ENCODE peak calls at places on chromosomes 2 and 18, in ten cellular contexts. O is CD8-positive, alpha-beta T cell; Y is A549; L is lower lobe of right lung; X is body of pancreas; J is pancreas; W is right cardiac atrium; V is left lung; Z is RWPE2; A is foreskin keratinocyte. I is an unnamed sample.
A peak's percentile ranks its signal among the peaks of the same experiment; 100 is the strongest.

GRCh38 chr2:805664-806063 is 128.5 kb upstream of the TMEM18 start:
- ATAC-seq in O (no peak), Y (no peak), L (no peak), X (no peak), J (no peak), W (no peak), V (no peak), Z (no peak), A (no peak), I (no peak)

GRCh38 chr2:17976871-17977746 is 98.6 kb downstream of the KCNS3 start:
- ATAC-seq in O (no peak), Y (no peak), L (peak; percentile 83), X (peak; percentile 67), J (no peak), W (peak; percentile 75), V (peak; percentile 92), Z (peak; percentile 86), A (peak; percentile 31), I (peak; percentile 88)

GRCh38 chr2:218508299-218508698 is 59.9 kb downstream of the USP37 start:
- ATAC-seq in O (no peak), Y (no peak), L (peak; percentile 32), X (no peak), J (no peak), W (no peak), V (peak; percentile 89), Z (no peak), A (no peak), I (no peak)

GRCh38 chr2:156892449-156893335 is 364.8 kb upstream of the GALNT5 start:
- ATAC-seq in O (no peak), Y (peak; percentile 95), L (peak; percentile 95), X (peak; percentile 88), J (peak; percentile 80), W (peak; percentile 66), V (peak; percentile 97), Z (peak; percentile 90), A (peak; percentile 90), I (no peak)

GRCh38 chr2:150485114-150485870 is 2.2 kb downstream of the RND3 start:
- ATAC-seq in O (no peak), Y (peak; percentile 48), L (peak; percentile 82), X (peak; percentile 70), J (peak; percentile 77), W (peak; percentile 62), V (peak; percentile 78), Z (peak; percentile 8), A (peak; percentile 40), I (peak; percentile 51)

GRCh38 chr18:35490894-35491688 is 6.7 kb downstream of the INO80C start:
- ATAC-seq in O (no peak), Y (no peak), L (peak; percentile 18), X (no peak), J (no peak), W (no peak), V (no peak), Z (no peak), A (peak; percentile 18), I (no peak)

GRCh38 chr18:11840493-11840892 is 10.7 kb upstream of the CHMP1B start:
- ATAC-seq in O (no peak), Y (peak; percentile 68), L (no peak), X (no peak), J (no peak), W (no peak), V (no peak), Z (no peak), A (no peak), I (no peak)

GRCh38 chr18:73861771-73862170 is 285.9 kb downstream of the FBXO15 start:
- ATAC-seq in O (no peak), Y (no peak), L (no peak), X (no peak), J (no peak), W (no peak), V (no peak), Z (no peak), A (no peak), I (no peak)

GRCh38 chr2:44429034-44429433 is 67.3 kb downstream of the CAMKMT start:
- ATAC-seq in O (no peak), Y (no peak), L (no peak), X (no peak), J (no peak), W (no peak), V (no peak), Z (peak; percentile 23), A (no peak), I (no peak)

GRCh38 chr2:134869941-134870736 is 31.7 kb downstream of the ACMSD start:
- ATAC-seq in O (no peak), Y (no peak), L (no peak), X (peak; percentile 35), J (no peak), W (peak; percentile 92), V (peak; percentile 36), Z (no peak), A (no peak), I (no peak)

GRCh38 chr2:135931776-135932438 is 53.5 kb downstream of the DARS1 start:
- ATAC-seq in O (no peak), Y (no peak), L (no peak), X (no peak), J (no peak), W (no peak), V (no peak), Z (no peak), A (no peak), I (no peak)

GRCh38 chr2:26274058-26274613 is 29.4 kb downstream of the HADHB start:
- ATAC-seq in O (no peak), Y (no peak), L (peak; percentile 92), X (peak; percentile 96), J (peak; percentile 89), W (peak; percentile 92), V (peak; percentile 83), Z (peak; percentile 93), A (peak; percentile 87), I (peak; percentile 96)

GRCh38 chr2:159880729-159881128 is 82.7 kb upstream of the CD302 start:
- ATAC-seq in O (no peak), Y (no peak), L (no peak), X (no peak), J (no peak), W (no peak), V (no peak), Z (no peak), A (no peak), I (no peak)

GRCh38 chr2:239936838-239937581 is 88.1 kb downstream of the NDUFA10 start:
- ATAC-seq in O (no peak), Y (no peak), L (no peak), X (no peak), J (no peak), W (no peak), V (peak; percentile 23), Z (no peak), A (no peak), I (no peak)

GRCh38 chr2:142901778-142902177 is 24.3 kb downstream of the KYNU start:
- ATAC-seq in O (no peak), Y (no peak), L (no peak), X (no peak), J (no peak), W (no peak), V (no peak), Z (no peak), A (no peak), I (no peak)

DNA sequence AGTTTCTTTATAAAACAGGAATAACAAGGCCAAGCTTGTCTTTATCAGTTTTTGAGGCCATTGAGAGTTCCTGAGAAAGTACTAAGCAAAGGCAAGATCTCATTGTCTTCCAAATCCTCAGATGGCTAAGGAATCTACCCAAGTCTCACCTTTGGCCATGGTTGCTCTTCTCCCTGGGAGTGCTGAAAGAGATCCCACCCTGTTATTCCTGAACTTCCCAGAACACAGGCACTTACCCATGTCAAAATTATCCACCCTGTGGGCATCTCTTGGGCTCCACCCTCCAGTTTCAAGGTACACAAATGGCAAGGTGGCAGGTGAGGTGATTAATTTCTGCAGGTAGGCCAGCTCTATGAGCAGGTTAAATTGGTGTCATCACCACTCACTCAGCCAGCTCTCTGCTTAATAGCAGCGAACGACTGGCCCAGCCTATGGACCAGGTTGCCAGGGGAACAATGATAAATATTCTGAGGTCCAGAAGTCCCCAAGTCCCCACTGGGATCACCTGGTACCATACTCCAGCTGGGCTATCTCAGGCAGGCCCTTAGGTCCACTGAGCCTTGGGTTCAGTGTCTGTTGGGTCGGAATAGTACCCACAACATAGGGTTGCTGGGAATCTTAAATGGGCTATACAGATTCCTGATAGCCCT is 2.3 kb upstream of the SPRED2 start:
- ATAC-seq in O (no peak), Y (no peak), L (no peak), X (no peak), J (no peak), W (no peak), V (no peak), Z (no peak), A (no peak), I (no peak)
- H3K4me1 ChIP-seq in O (peaks cover 32% of the 10 kb centered on the region), Y (peaks cover 24% of the 10 kb centered on the region), L (peaks cover 25% of the 10 kb centered on the region), X (peaks cover 27% of the 10 kb centered on the region), J (peaks cover 11% of the 10 kb centered on the region), W (peaks cover 6% of the 10 kb centered on the region), V (peaks cover 19% of the 10 kb centered on the region), Z (peaks cover 11% of the 10 kb centered on the region), A (peaks cover 10% of the 10 kb centered on the region), I (peaks cover 3% of the 10 kb centered on the region)

DNA sequence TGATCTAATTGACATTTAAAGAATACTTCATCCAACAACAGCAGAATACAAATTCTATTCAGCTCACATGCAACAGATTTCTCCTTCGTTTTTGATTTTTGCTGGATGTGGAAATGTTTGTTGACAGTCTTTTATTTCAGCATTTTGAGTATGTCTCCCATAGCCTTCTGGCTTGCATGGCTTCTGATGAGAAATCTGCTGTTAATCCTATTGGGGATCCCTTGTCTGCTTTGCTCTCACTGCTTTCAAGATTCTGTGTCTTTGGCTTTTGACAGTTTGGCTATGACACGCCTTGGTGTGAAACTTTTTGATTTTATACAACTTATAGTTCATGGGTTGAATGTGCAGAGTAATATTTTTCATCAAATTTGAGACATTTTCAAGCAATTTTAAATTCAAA is 44.7 kb downstream of the TRABD2A start:
- ATAC-seq in O (no peak), Y (no peak), L (no peak), X (no peak), J (no peak), W (no peak), V (no peak), Z (no peak), A (no peak), I (no peak)
- H3K4me1 ChIP-seq in O (peaks cover 90% of the 10 kb centered on the region), Y (no peaks in the 10 kb centered on the region), L (peaks cover 8% of the 10 kb centered on the region), X (no peaks in the 10 kb centered on the region), J (no peaks in the 10 kb centered on the region), W (no peaks in the 10 kb centered on the region), V (no peaks in the 10 kb centered on the region), Z (no peaks in the 10 kb centered on the region), A (no peaks in the 10 kb centered on the region), I (no peaks in the 10 kb centered on the region)

GRCh38 chr2:47321006-47321405 is 82.0 kb upstream of the MSH2 start:
- ATAC-seq in O (no peak), Y (no peak), L (no peak), X (no peak), J (no peak), W (no peak), V (no peak), Z (no peak), A (no peak), I (no peak)
- H3K4me1 ChIP-seq in O (no peaks in the 10 kb centered on the region), Y (peaks cover 44% of the 10 kb centered on the region), L (peaks cover 7% of the 10 kb centered on the region), X (peaks cover 8% of the 10 kb centered on the region), J (peaks cover 3% of the 10 kb centered on the region), W (no peaks in the 10 kb centered on the region), V (no peaks in the 10 kb centered on the region), Z (no peaks in the 10 kb centered on the region), A (no peaks in the 10 kb centered on the region), I (no peaks in the 10 kb centered on the region)

DNA sequence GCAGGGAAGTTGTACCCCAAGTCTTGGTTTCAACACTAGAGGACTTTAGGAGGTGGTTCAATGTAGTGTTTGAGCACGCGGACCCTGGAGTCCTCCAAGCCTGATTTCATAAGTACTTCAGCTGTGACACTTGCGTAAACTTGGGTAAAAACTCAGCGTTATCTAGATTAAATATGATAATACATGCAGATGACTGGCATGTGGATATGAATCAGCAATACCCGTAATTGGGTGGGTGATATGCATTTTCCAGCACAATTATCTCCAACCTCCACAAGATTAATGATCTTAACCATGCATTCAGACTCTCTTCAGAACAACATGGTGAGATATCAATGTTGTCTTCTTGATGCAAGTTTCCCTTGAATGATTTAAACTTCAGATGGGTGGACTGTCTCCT is 5.3 kb downstream of the UGT1A7 start:
- ATAC-seq in O (no peak), Y (no peak), L (no peak), X (no peak), J (no peak), W (no peak), V (no peak), Z (no peak), A (no peak), I (no peak)
- H3K4me1 ChIP-seq in O (no peaks in the 10 kb centered on the region), Y (peaks cover 30% of the 10 kb centered on the region), L (no peaks in the 10 kb centered on the region), X (peaks cover 1% of the 10 kb centered on the region), J (no peaks in the 10 kb centered on the region), W (no peaks in the 10 kb centered on the region), V (no peaks in the 10 kb centered on the region), Z (peaks cover 20% of the 10 kb centered on the region), A (peaks cover 19% of the 10 kb centered on the region), I (no peaks in the 10 kb centered on the region)